ENCODE peak calls at places on chromosomes 12 and 14, in seven cellular contexts. One of them, this sample, is unnamed.

GRCh38 chr14:105486974-105487448 is 325 bp downstream of the CRIP1 start:
- DNase-seq in mammary epithelial cell: no peak
- DNase-seq in IMR-90: no peak
- DNase-seq in neuronal stem cell: no peak
- DNase-seq in SK-N-SH: no peak
- DNase-seq in astrocyte: no peak
- DNase-seq in HepG2: no peak
- DNase-seq in this sample: peak; percentile 87

GRCh38 chr14:75861161-75861621 is 120.6 kb downstream of the TGFB3 start:
- DNase-seq in mammary epithelial cell: peak; percentile 84
- DNase-seq in IMR-90: peak; percentile 87
- DNase-seq in neuronal stem cell: no peak
- DNase-seq in SK-N-SH: no peak
- DNase-seq in astrocyte: peak; percentile 66
- DNase-seq in HepG2: peak; percentile 80
- DNase-seq in this sample: no peak

GRCh38 chr12:92007787-92008186 is 137.9 kb downstream of the BTG1 start:
- DNase-seq in mammary epithelial cell: no peak
- DNase-seq in IMR-90: no peak
- DNase-seq in neuronal stem cell: no peak
- DNase-seq in SK-N-SH: no peak
- DNase-seq in astrocyte: no peak
- DNase-seq in HepG2: no peak
- DNase-seq in this sample: no peak

GRCh38 chr14:103695331-103696026 is 19.8 kb downstream of the XRCC3 start:
- DNase-seq in mammary epithelial cell: no peak
- DNase-seq in IMR-90: no peak
- DNase-seq in neuronal stem cell: no peak
- DNase-seq in SK-N-SH: peak; percentile 44
- DNase-seq in astrocyte: no peak
- DNase-seq in HepG2: no peak
- DNase-seq in this sample: peak; percentile 57

GRCh38 chr14:69945905-69946304 is 66.7 kb downstream of the SMOC1 start:
- DNase-seq in mammary epithelial cell: peak; percentile 31
- DNase-seq in IMR-90: no peak
- DNase-seq in neuronal stem cell: no peak
- DNase-seq in SK-N-SH: no peak
- DNase-seq in astrocyte: no peak
- DNase-seq in HepG2: no peak
- DNase-seq in this sample: no peak

GRCh38 chr14:98889836-98890185 is 382.2 kb downstream of the BCL11B start:
- DNase-seq in mammary epithelial cell: no peak
- DNase-seq in IMR-90: no peak
- DNase-seq in neuronal stem cell: no peak
- DNase-seq in SK-N-SH: no peak
- DNase-seq in astrocyte: no peak
- DNase-seq in HepG2: no peak
- DNase-seq in this sample: no peak

GRCh38 chr12:43578782-43579181 is 26.8 kb upstream of the ADAMTS20 start:
- DNase-seq in mammary epithelial cell: peak; percentile 18
- DNase-seq in IMR-90: peak; percentile 23
- DNase-seq in neuronal stem cell: no peak
- DNase-seq in SK-N-SH: no peak
- DNase-seq in astrocyte: peak; percentile 1
- DNase-seq in HepG2: no peak
- DNase-seq in this sample: no peak

GRCh38 chr14:87896393-87897380 is 96.3 kb downstream of the GALC start:
- DNase-seq in mammary epithelial cell: peak; percentile 37
- DNase-seq in IMR-90: peak; percentile 56
- DNase-seq in neuronal stem cell: peak; percentile 59
- DNase-seq in SK-N-SH: peak; percentile 35
- DNase-seq in astrocyte: peak; percentile 52
- DNase-seq in HepG2: peak; percentile 41
- DNase-seq in this sample: peak; percentile 93

GRCh38 chr12:48121522-48121921 is 2.4 kb downstream of the PFKM start:
- DNase-seq in mammary epithelial cell: no peak
- DNase-seq in IMR-90: no peak
- DNase-seq in neuronal stem cell: peak; percentile 85
- DNase-seq in SK-N-SH: no peak
- DNase-seq in astrocyte: no peak
- DNase-seq in HepG2: no peak
- DNase-seq in this sample: no peak

GRCh38 chr12:48119078-48119833 is at the start of gene PFKM:
- DNase-seq in mammary epithelial cell: peak; percentile 84
- DNase-seq in IMR-90: peak; percentile 91
- DNase-seq in neuronal stem cell: peak; percentile 92
- DNase-seq in SK-N-SH: peak; percentile 84
- DNase-seq in astrocyte: peak; percentile 89
- DNase-seq in HepG2: no peak
- DNase-seq in this sample: peak; percentile 95

GRCh38 chr12:48123169-48123568 is 4.0 kb downstream of the PFKM start:
- DNase-seq in mammary epithelial cell: no peak
- DNase-seq in IMR-90: no peak
- DNase-seq in neuronal stem cell: no peak
- DNase-seq in SK-N-SH: no peak
- DNase-seq in astrocyte: no peak
- DNase-seq in HepG2: peak; percentile 9
- DNase-seq in this sample: no peak

GRCh38 chr12:48119834-48120195 is 651 bp downstream of the PFKM start:
- DNase-seq in mammary epithelial cell: no peak
- DNase-seq in IMR-90: peak; percentile 41
- DNase-seq in neuronal stem cell: no peak
- DNase-seq in SK-N-SH: peak; percentile 30
- DNase-seq in astrocyte: peak; percentile 22
- DNase-seq in HepG2: no peak
- DNase-seq in this sample: no peak

DNA sequence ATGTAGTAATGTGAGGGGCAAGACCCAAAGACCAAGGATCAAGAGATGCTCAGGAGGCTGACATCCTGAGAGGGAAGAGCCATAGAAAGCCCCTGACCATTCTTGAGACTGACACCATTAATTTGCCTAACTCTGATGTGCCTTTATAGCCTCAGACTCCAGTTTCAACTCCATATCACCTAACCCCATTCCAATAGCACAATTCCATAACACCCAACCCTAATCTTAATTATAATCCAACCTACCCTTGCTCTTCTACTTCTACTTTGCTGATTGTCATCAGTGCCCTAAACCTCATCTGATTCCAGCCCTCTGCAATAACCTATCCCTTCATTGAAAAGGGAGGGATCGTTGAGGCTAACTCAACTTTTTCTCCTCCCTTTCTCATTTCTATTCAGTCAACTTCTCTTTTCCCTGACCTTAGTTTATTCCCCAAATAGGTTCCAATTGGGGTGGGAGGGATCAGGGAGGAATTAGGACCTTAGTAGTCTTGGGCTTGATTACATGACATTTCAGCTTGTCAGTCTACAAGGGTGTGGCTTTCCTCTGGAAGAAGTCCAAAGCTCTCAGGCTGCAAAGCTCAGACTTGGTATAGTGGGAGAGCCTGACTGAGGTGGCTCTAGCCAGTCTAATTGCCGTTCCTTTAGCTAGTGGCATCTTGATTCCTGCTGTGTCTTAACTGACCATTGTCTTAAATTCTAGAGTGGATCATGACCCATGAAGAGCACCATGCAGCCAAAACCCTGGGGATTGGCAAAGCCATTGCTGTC is 3.1 kb downstream of the PFKM start:
- DNase-seq in mammary epithelial cell: no peak
- DNase-seq in IMR-90: no peak
- DNase-seq in neuronal stem cell: no peak
- DNase-seq in SK-N-SH: no peak
- DNase-seq in astrocyte: no peak
- DNase-seq in HepG2: no peak
- DNase-seq in this sample: no peak
- H3K4me1 ChIP-seq in mammary epithelial cell: peaks cover 11% of the 10 kb centered on the region
- H3K4me1 ChIP-seq in IMR-90: no peaks in the 10 kb centered on the region
- H3K4me1 ChIP-seq in neuronal stem cell: peaks cover 21% of the 10 kb centered on the region
- H3K4me1 ChIP-seq in SK-N-SH: peaks cover 6% of the 10 kb centered on the region
- H3K4me1 ChIP-seq in astrocyte: peaks cover 5% of the 10 kb centered on the region
- H3K4me1 ChIP-seq in HepG2: peaks cover 25% of the 10 kb centered on the region
- H3K4me1 ChIP-seq in this sample: peaks cover 29% of the 10 kb centered on the region

GRCh38 chr12:49260165-49260564 is 4.7 kb upstream of the TUBA1C start:
- DNase-seq in mammary epithelial cell: peak; percentile 58
- DNase-seq in IMR-90: peak; percentile 72
- DNase-seq in neuronal stem cell: no peak
- DNase-seq in SK-N-SH: no peak
- DNase-seq in astrocyte: peak; percentile 39
- DNase-seq in HepG2: no peak
- DNase-seq in this sample: no peak
- H3K9ac ChIP-seq in mammary epithelial cell: peak overlapping the region; percentile 23
- H3K9ac ChIP-seq in IMR-90: peak overlapping the region; percentile 33
- H3K9ac ChIP-seq in neuronal stem cell: no peak overlapping the region
- H3K9ac ChIP-seq in SK-N-SH: peak overlapping the region; percentile 36
- H3K9ac ChIP-seq in astrocyte: peak overlapping the region; percentile 8
- H3K9ac ChIP-seq in HepG2: no peak overlapping the region
- H3K9ac ChIP-seq in this sample: no peak overlapping the region

GRCh38 chr12:120710805-120711296 is 593 bp downstream of the UNC119B start:
- DNase-seq in mammary epithelial cell: peak; percentile 11
- DNase-seq in IMR-90: no peak
- DNase-seq in neuronal stem cell: no peak
- DNase-seq in SK-N-SH: peak; percentile 56
- DNase-seq in astrocyte: no peak
- DNase-seq in HepG2: no peak
- DNase-seq in this sample: peak; percentile 78

GRCh38 chr12:120712654-120713053 is 2.4 kb downstream of the UNC119B start:
- DNase-seq in mammary epithelial cell: no peak
- DNase-seq in IMR-90: no peak
- DNase-seq in neuronal stem cell: no peak
- DNase-seq in SK-N-SH: no peak
- DNase-seq in astrocyte: no peak
- DNase-seq in HepG2: no peak
- DNase-seq in this sample: no peak

GRCh38 chr12:120709976-120710804 is at the start of gene UNC119B:
- DNase-seq in mammary epithelial cell: peak; percentile 50
- DNase-seq in IMR-90: peak; percentile 33
- DNase-seq in neuronal stem cell: peak; percentile 64
- DNase-seq in SK-N-SH: peak; percentile 96
- DNase-seq in astrocyte: peak; percentile 50
- DNase-seq in HepG2: no peak
- DNase-seq in this sample: peak; percentile 85

GRCh38 chr12:120713861-120714482 is 3.7 kb downstream of the UNC119B start:
- DNase-seq in mammary epithelial cell: peak; percentile 62
- DNase-seq in IMR-90: peak; percentile 82
- DNase-seq in neuronal stem cell: peak; percentile 83
- DNase-seq in SK-N-SH: peak; percentile 77
- DNase-seq in astrocyte: peak; percentile 47
- DNase-seq in HepG2: peak; percentile 73
- DNase-seq in this sample: peak; percentile 94

DNA sequence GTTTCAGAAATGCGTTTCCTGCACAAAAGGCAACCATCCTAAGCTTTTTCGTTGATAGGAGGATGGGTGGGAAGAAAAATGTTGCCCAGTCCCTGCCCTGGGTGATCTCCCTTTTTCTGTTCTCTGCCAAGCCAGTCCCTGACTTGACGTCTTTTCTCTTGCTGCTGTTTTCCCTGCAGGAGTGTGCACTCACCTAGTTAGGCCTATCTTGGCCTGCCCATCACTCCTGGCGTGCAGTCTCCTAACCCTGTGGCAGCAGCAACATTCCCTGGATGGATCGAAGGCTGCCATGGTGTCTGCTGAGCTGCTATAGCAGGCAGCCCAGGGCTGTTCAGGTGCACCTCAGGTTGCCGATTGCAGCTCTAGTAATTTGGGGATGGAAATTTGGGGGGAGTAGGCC is 1.2 kb downstream of the UNC119B start:
- DNase-seq in mammary epithelial cell: peak; percentile 14
- DNase-seq in IMR-90: no peak
- DNase-seq in neuronal stem cell: no peak
- DNase-seq in SK-N-SH: peak; percentile 21
- DNase-seq in astrocyte: no peak
- DNase-seq in HepG2: no peak
- DNase-seq in this sample: no peak
- H2AFZ ChIP-seq in mammary epithelial cell: peak overlapping the region; percentile 92
- H2AFZ ChIP-seq in IMR-90: peak overlapping the region; percentile 60
- H2AFZ ChIP-seq in neuronal stem cell: no peak overlapping the region
- H2AFZ ChIP-seq in SK-N-SH: peak overlapping the region; percentile 17
- H2AFZ ChIP-seq in astrocyte: peak overlapping the region; percentile 79
- H2AFZ ChIP-seq in HepG2: no peak overlapping the region
- H2AFZ ChIP-seq in this sample: no peak overlapping the region

DNA sequence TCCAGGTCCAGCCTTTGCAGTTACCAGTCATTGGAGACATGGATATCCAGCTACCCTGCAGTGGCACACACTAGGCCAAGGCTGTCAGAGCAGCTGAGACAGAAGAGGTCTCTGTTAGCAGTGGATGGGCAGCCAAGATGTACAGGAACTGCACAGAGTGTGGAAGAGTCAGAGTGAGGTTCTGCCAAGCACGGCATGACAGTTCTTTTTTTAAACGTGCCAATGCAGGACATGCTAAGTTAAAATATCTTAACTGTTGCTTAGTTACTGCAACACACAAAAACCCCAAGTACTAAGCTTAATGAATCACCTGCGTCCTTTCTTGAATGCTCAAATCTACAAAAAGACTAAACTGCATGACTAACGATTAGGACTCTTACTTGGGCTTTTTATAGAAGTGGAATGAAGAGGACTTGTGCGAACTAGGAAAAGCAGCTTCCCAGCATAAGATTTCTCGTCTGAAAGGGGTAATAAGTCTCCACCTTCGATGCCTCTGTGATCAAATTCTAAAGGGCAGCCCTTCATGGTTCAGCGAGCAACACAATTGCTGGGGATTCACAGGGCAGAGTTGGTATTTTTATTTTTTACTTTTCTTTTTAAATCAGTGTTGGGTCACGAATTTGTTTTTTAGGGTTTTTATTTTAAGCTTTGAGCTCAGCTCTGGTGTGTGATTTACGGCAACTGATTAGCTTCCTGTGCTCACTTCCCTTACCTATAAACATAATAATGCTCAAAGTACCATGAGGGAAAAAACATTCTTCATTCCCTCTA is 20.6 kb downstream of the MAPK1IP1L start:
- DNase-seq in mammary epithelial cell: peak; percentile 95
- DNase-seq in IMR-90: peak; percentile 94
- DNase-seq in neuronal stem cell: no peak
- DNase-seq in SK-N-SH: no peak
- DNase-seq in astrocyte: peak; percentile 98
- DNase-seq in HepG2: no peak
- DNase-seq in this sample: peak; percentile 69
- H3K4me1 ChIP-seq in mammary epithelial cell: peaks cover 42% of the 10 kb centered on the region
- H3K4me1 ChIP-seq in IMR-90: peaks cover 15% of the 10 kb centered on the region
- H3K4me1 ChIP-seq in neuronal stem cell: peaks cover 7% of the 10 kb centered on the region
- H3K4me1 ChIP-seq in SK-N-SH: peaks cover 8% of the 10 kb centered on the region
- H3K4me1 ChIP-seq in astrocyte: peaks cover 32% of the 10 kb centered on the region
- H3K4me1 ChIP-seq in HepG2: peaks cover 14% of the 10 kb centered on the region
- H3K4me1 ChIP-seq in this sample: peaks cover 36% of the 10 kb centered on the region

DNA sequence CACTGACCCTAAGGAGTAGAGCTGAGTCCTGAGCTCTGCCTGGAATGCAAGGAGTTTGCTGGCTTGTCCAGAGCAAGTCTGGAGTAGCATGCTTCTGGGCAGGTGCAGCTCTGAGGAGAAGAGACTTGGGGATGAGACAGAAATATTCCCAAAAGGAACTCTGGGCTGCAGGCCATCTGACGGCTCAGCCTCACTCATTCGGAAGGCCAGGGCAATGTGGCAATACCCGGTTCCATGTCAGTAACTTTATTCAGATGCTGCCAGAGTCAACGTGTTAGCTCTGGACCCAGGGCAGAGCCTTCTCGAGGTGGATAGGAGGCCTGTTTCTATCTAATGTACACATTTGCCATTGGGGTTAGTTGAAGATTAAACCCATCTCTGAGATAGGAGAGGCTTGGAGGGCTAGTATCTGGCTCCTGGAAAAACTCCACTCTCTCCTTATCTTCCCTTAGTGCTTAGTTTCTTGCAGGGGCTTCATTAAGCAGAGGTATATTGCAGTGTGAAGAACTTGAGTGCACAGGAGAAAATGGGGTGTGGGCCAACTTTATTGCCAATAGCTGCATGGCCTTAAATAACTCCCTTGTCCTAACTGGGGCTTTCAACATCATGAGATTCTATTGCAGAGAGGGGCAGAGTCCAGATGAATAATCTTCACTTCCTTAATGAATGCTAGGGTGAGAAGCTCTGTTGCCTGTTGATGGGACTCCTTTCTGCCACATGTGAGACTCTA is 65.6 kb downstream of the NTF3 start:
- DNase-seq in mammary epithelial cell: no peak
- DNase-seq in IMR-90: peak; percentile 26
- DNase-seq in neuronal stem cell: no peak
- DNase-seq in SK-N-SH: no peak
- DNase-seq in astrocyte: no peak
- DNase-seq in HepG2: peak; percentile 9
- DNase-seq in this sample: no peak
- H3K9ac ChIP-seq in mammary epithelial cell: no peak overlapping the region
- H3K9ac ChIP-seq in IMR-90: no peak overlapping the region
- H3K9ac ChIP-seq in neuronal stem cell: no peak overlapping the region
- H3K9ac ChIP-seq in SK-N-SH: no peak overlapping the region
- H3K9ac ChIP-seq in astrocyte: no peak overlapping the region
- H3K9ac ChIP-seq in HepG2: no peak overlapping the region
- H3K9ac ChIP-seq in this sample: no peak overlapping the region